ENCODE peak calls at places on chromosomes 6 and 20, in six cellular contexts. One of them, this sample, is unnamed.

GRCh38 chr6:48449002-48449401 is 338.0 kb upstream of the PTCHD4 start:
- DNase-seq in NB4: peak
- DNase-seq in CD14-positive monocyte: no peak
- DNase-seq in Daoy: no peak
- DNase-seq in mesendoderm: peak
- DNase-seq in left lobe of liver: no peak
- DNase-seq in this sample: no peak

GRCh38 chr6:99522531-99522930 is 7.3 kb upstream of the USP45 start:
- DNase-seq in NB4: peak
- DNase-seq in CD14-positive monocyte: no peak
- DNase-seq in Daoy: peak
- DNase-seq in mesendoderm: peak
- DNase-seq in left lobe of liver: no peak
- DNase-seq in this sample: no peak

GRCh38 chr20:23425129-23425528 is 3.8 kb upstream of the NAPB start:
- DNase-seq in NB4: no peak
- DNase-seq in CD14-positive monocyte: no peak
- DNase-seq in Daoy: no peak
- DNase-seq in mesendoderm: no peak
- DNase-seq in left lobe of liver: no peak
- DNase-seq in this sample: no peak

GRCh38 chr6:2764610-2765165 is 505 bp upstream of the WRNIP1 start:
- DNase-seq in NB4: peak
- DNase-seq in CD14-positive monocyte: peak
- DNase-seq in Daoy: peak
- DNase-seq in mesendoderm: peak
- DNase-seq in left lobe of liver: peak
- DNase-seq in this sample: no peak

GRCh38 chr6:107977283-107977682 is 19.3 kb upstream of the SEC63 start:
- DNase-seq in NB4: peak
- DNase-seq in CD14-positive monocyte: no peak
- DNase-seq in Daoy: no peak
- DNase-seq in mesendoderm: peak
- DNase-seq in left lobe of liver: no peak
- DNase-seq in this sample: no peak

GRCh38 chr6:150741633-150742200 is 123.8 kb upstream of the MTHFD1L start:
- DNase-seq in NB4: peak
- DNase-seq in CD14-positive monocyte: no peak
- DNase-seq in Daoy: peak
- DNase-seq in mesendoderm: peak
- DNase-seq in left lobe of liver: no peak
- DNase-seq in this sample: no peak

GRCh38 chr20:61254881-61255589 is 3.0 kb downstream of the CDH4 start:
- DNase-seq in NB4: no peak
- DNase-seq in CD14-positive monocyte: no peak
- DNase-seq in Daoy: peak
- DNase-seq in mesendoderm: no peak
- DNase-seq in left lobe of liver: no peak
- DNase-seq in this sample: no peak

GRCh38 chr20:36883972-36884535 is 8.1 kb downstream of the TLDC2 start:
- DNase-seq in NB4: no peak
- DNase-seq in CD14-positive monocyte: no peak
- DNase-seq in Daoy: no peak
- DNase-seq in mesendoderm: no peak
- DNase-seq in left lobe of liver: no peak
- DNase-seq in this sample: no peak

GRCh38 chr6:26155066-26155925 is 68.1 kb downstream of the HFE start:
- DNase-seq in NB4: peak
- DNase-seq in CD14-positive monocyte: no peak
- DNase-seq in Daoy: peak
- DNase-seq in mesendoderm: peak
- DNase-seq in left lobe of liver: no peak
- DNase-seq in this sample: no peak

GRCh38 chr6:48068326-48069191 is 42.4 kb downstream of the PTCHD4 start:
- DNase-seq in NB4: no peak
- DNase-seq in CD14-positive monocyte: no peak
- DNase-seq in Daoy: peak
- DNase-seq in mesendoderm: peak
- DNase-seq in left lobe of liver: no peak
- DNase-seq in this sample: peak

GRCh38 chr6:33875141-33875581 is 71.4 kb upstream of the MLN start:
- DNase-seq in NB4: no peak
- DNase-seq in CD14-positive monocyte: no peak
- DNase-seq in Daoy: no peak
- DNase-seq in mesendoderm: no peak
- DNase-seq in left lobe of liver: no peak
- DNase-seq in this sample: no peak

GRCh38 chr6:113774122-113774835 is 82.9 kb upstream of the MARCKS start:
- DNase-seq in NB4: peak
- DNase-seq in CD14-positive monocyte: peak
- DNase-seq in Daoy: no peak
- DNase-seq in mesendoderm: peak
- DNase-seq in left lobe of liver: no peak
- DNase-seq in this sample: no peak

GRCh38 chr6:2449572-2449940 is 204.2 kb upstream of the GMDS start:
- DNase-seq in NB4: no peak
- DNase-seq in CD14-positive monocyte: no peak
- DNase-seq in Daoy: no peak
- DNase-seq in mesendoderm: no peak
- DNase-seq in left lobe of liver: no peak
- DNase-seq in this sample: no peak

GRCh38 chr6:133768656-133769295 is 120.1 kb upstream of the TCF21 start:
- DNase-seq in NB4: no peak
- DNase-seq in CD14-positive monocyte: no peak
- DNase-seq in Daoy: no peak
- DNase-seq in mesendoderm: peak
- DNase-seq in left lobe of liver: no peak
- DNase-seq in this sample: peak

GRCh38 chr6:37068523-37069270 is 63.2 kb downstream of the FGD2 start:
- DNase-seq in NB4: no peak
- DNase-seq in CD14-positive monocyte: no peak
- DNase-seq in Daoy: no peak
- DNase-seq in mesendoderm: no peak
- DNase-seq in left lobe of liver: no peak
- DNase-seq in this sample: peak

GRCh38 chr20:58453391-58453790 is 61.8 kb downstream of the APCDD1L start:
- DNase-seq in NB4: no peak
- DNase-seq in CD14-positive monocyte: no peak
- DNase-seq in Daoy: no peak
- DNase-seq in mesendoderm: no peak
- DNase-seq in left lobe of liver: no peak
- DNase-seq in this sample: no peak

GRCh38 chr20:33370296-33370695 is 31.0 kb downstream of the CDK5RAP1 start:
- DNase-seq in NB4: no peak
- DNase-seq in CD14-positive monocyte: no peak
- DNase-seq in Daoy: peak
- DNase-seq in mesendoderm: no peak
- DNase-seq in left lobe of liver: no peak
- DNase-seq in this sample: no peak

GRCh38 chr20:32924781-32925180 is 66.1 kb downstream of the EFCAB8 start:
- DNase-seq in NB4: no peak
- DNase-seq in CD14-positive monocyte: no peak
- DNase-seq in Daoy: no peak
- DNase-seq in mesendoderm: no peak
- DNase-seq in left lobe of liver: no peak
- DNase-seq in this sample: no peak

GRCh38 chr6:34151321-34152041 is 5.6 kb upstream of the GRM4 start:
- DNase-seq in NB4: no peak
- DNase-seq in CD14-positive monocyte: no peak
- DNase-seq in Daoy: no peak
- DNase-seq in mesendoderm: peak
- DNase-seq in left lobe of liver: no peak
- DNase-seq in this sample: peak

GRCh38 chr6:83711958-83712357 is 3.1 kb upstream of the SNAP91 start:
- DNase-seq in NB4: peak
- DNase-seq in CD14-positive monocyte: no peak
- DNase-seq in Daoy: no peak
- DNase-seq in mesendoderm: no peak
- DNase-seq in left lobe of liver: no peak
- DNase-seq in this sample: no peak

GRCh38 chr6:67000121-67000520 is 1293.1 kb upstream of the EYS start:
- DNase-seq in NB4: no peak
- DNase-seq in CD14-positive monocyte: no peak
- DNase-seq in Daoy: no peak
- DNase-seq in mesendoderm: no peak
- DNase-seq in left lobe of liver: no peak
- DNase-seq in this sample: no peak

GRCh38 chr6:133001040-133001570 is 186.7 kb downstream of the RPS12 start:
- DNase-seq in NB4: no peak
- DNase-seq in CD14-positive monocyte: no peak
- DNase-seq in Daoy: no peak
- DNase-seq in mesendoderm: no peak
- DNase-seq in left lobe of liver: no peak
- DNase-seq in this sample: no peak

GRCh38 chr20:22689246-22689645 is 104.9 kb upstream of the FOXA2 start:
- DNase-seq in NB4: no peak
- DNase-seq in CD14-positive monocyte: no peak
- DNase-seq in Daoy: no peak
- DNase-seq in mesendoderm: no peak
- DNase-seq in left lobe of liver: no peak
- DNase-seq in this sample: no peak

GRCh38 chr20:49915380-49916145 is at the start of gene SPATA2:
- DNase-seq in NB4: peak
- DNase-seq in CD14-positive monocyte: peak
- DNase-seq in Daoy: peak
- DNase-seq in mesendoderm: peak
- DNase-seq in left lobe of liver: peak
- DNase-seq in this sample: peak

GRCh38 chr6:156154896-156155295 is 622.3 kb upstream of the ARID1B start:
- DNase-seq in NB4: no peak
- DNase-seq in CD14-positive monocyte: no peak
- DNase-seq in Daoy: no peak
- DNase-seq in mesendoderm: no peak
- DNase-seq in left lobe of liver: no peak
- DNase-seq in this sample: no peak

GRCh38 chr6:157514659-157515496 is 133.9 kb downstream of the ZDHHC14 start:
- DNase-seq in NB4: peak
- DNase-seq in CD14-positive monocyte: peak
- DNase-seq in Daoy: peak
- DNase-seq in mesendoderm: peak
- DNase-seq in left lobe of liver: no peak
- DNase-seq in this sample: no peak

GRCh38 chr6:33091957-33092356 is 16.2 kb downstream of the HLA-DPB1 start:
- DNase-seq in NB4: peak
- DNase-seq in CD14-positive monocyte: peak
- DNase-seq in Daoy: peak
- DNase-seq in mesendoderm: peak
- DNase-seq in left lobe of liver: no peak
- DNase-seq in this sample: peak

GRCh38 chr6:25103603-25104002 is 167.8 kb upstream of the RIPOR2 start:
- DNase-seq in NB4: no peak
- DNase-seq in CD14-positive monocyte: no peak
- DNase-seq in Daoy: no peak
- DNase-seq in mesendoderm: no peak
- DNase-seq in left lobe of liver: no peak
- DNase-seq in this sample: no peak

GRCh38 chr20:61296629-61297019 is 44.6 kb downstream of the CDH4 start:
- DNase-seq in NB4: no peak
- DNase-seq in CD14-positive monocyte: no peak
- DNase-seq in Daoy: peak
- DNase-seq in mesendoderm: no peak
- DNase-seq in left lobe of liver: no peak
- DNase-seq in this sample: no peak

GRCh38 chr6:136526196-136526930 is 23.9 kb downstream of the MAP7 start:
- DNase-seq in NB4: peak
- DNase-seq in CD14-positive monocyte: peak
- DNase-seq in Daoy: peak
- DNase-seq in mesendoderm: peak
- DNase-seq in left lobe of liver: no peak
- DNase-seq in this sample: peak

GRCh38 chr6:36735110-36735971 is 37.7 kb downstream of the RAB44 start:
- DNase-seq in NB4: peak
- DNase-seq in CD14-positive monocyte: peak
- DNase-seq in Daoy: peak
- DNase-seq in mesendoderm: peak
- DNase-seq in left lobe of liver: peak
- DNase-seq in this sample: peak

GRCh38 chr20:45306431-45306982 is at the start of gene RBPJL:
- DNase-seq in NB4: peak
- DNase-seq in CD14-positive monocyte: no peak
- DNase-seq in Daoy: peak
- DNase-seq in mesendoderm: peak
- DNase-seq in left lobe of liver: no peak
- DNase-seq in this sample: peak

GRCh38 chr6:52410979-52411378 is 9.2 kb upstream of the EFHC1 start:
- DNase-seq in NB4: no peak
- DNase-seq in CD14-positive monocyte: no peak
- DNase-seq in Daoy: no peak
- DNase-seq in mesendoderm: no peak
- DNase-seq in left lobe of liver: no peak
- DNase-seq in this sample: no peak

GRCh38 chr20:24838551-24839530 is 110.2 kb upstream of the CST7 start:
- DNase-seq in NB4: no peak
- DNase-seq in CD14-positive monocyte: no peak
- DNase-seq in Daoy: no peak
- DNase-seq in mesendoderm: no peak
- DNase-seq in left lobe of liver: no peak
- DNase-seq in this sample: peak

GRCh38 chr6:37546141-37546871 is 46.6 kb upstream of the CCDC167 start:
- DNase-seq in NB4: no peak
- DNase-seq in CD14-positive monocyte: no peak
- DNase-seq in Daoy: no peak
- DNase-seq in mesendoderm: peak
- DNase-seq in left lobe of liver: no peak
- DNase-seq in this sample: no peak